ENCODE peak calls at places on chromosomes 4 and X, in nine cellular contexts. One of them, this sample, is unnamed.

GRCh38 chrX:10453945-10454344 is 166.4 kb downstream of the MID1 start:
- DNase-seq in stimulated activated effector memory CD8-positive, alpha-beta T cell treated with anti-CD3 and anti-CD28 coated beads, Interleukin-12 subunit alpha, Interleukin-12 subunit beta, amount 100 ng/mL, for 72 hours: no peak
- DNase-seq in H4: no peak
- DNase-seq in DND-41: no peak
- DNase-seq in amygdala: no peak
- DNase-seq in neural crest cell: no peak
- DNase-seq in anterior cingulate cortex: no peak
- DNase-seq in germinal center: no peak
- DNase-seq in T follicular helper cell: no peak
- DNase-seq in this sample: no peak

GRCh38 chr4:89496851-89497250 is 189.3 kb upstream of the GPRIN3 start:
- DNase-seq in amygdala: no peak
- DNase-seq in stimulated activated effector memory CD8-positive, alpha-beta T cell treated with anti-CD3 and anti-CD28 coated beads, Interleukin-12 subunit alpha, Interleukin-12 subunit beta, amount 100 ng/mL, for 72 hours: no peak
- DNase-seq in H4: peak
- DNase-seq in neural crest cell: no peak
- DNase-seq in T follicular helper cell: no peak
- DNase-seq in germinal center: no peak
- DNase-seq in anterior cingulate cortex: no peak
- DNase-seq in DND-41: no peak
- DNase-seq in this sample: peak

GRCh38 chr4:77761595-77761994 is 57.6 kb downstream of the CNOT6L start:
- DNase-seq in DND-41: no peak
- DNase-seq in H4: no peak
- DNase-seq in neural crest cell: no peak
- DNase-seq in T follicular helper cell: no peak
- DNase-seq in germinal center: no peak
- DNase-seq in amygdala: no peak
- DNase-seq in stimulated activated effector memory CD8-positive, alpha-beta T cell treated with anti-CD3 and anti-CD28 coated beads, Interleukin-12 subunit alpha, Interleukin-12 subunit beta, amount 100 ng/mL, for 72 hours: no peak
- DNase-seq in anterior cingulate cortex: no peak
- DNase-seq in this sample: no peak

GRCh38 chrX:9471571-9471985 is 6.7 kb downstream of the TBL1X start:
- DNase-seq in anterior cingulate cortex: no peak
- DNase-seq in H4: no peak
- DNase-seq in germinal center: no peak
- DNase-seq in stimulated activated effector memory CD8-positive, alpha-beta T cell treated with anti-CD3 and anti-CD28 coated beads, Interleukin-12 subunit alpha, Interleukin-12 subunit beta, amount 100 ng/mL, for 72 hours: no peak
- DNase-seq in neural crest cell: no peak
- DNase-seq in amygdala: no peak
- DNase-seq in T follicular helper cell: no peak
- DNase-seq in DND-41: no peak
- DNase-seq in this sample: no peak

GRCh38 chr4:88606832-88607231 is 14.6 kb downstream of the HERC3 start:
- DNase-seq in germinal center: no peak
- DNase-seq in DND-41: no peak
- DNase-seq in amygdala: no peak
- DNase-seq in T follicular helper cell: no peak
- DNase-seq in anterior cingulate cortex: no peak
- DNase-seq in neural crest cell: no peak
- DNase-seq in stimulated activated effector memory CD8-positive, alpha-beta T cell treated with anti-CD3 and anti-CD28 coated beads, Interleukin-12 subunit alpha, Interleukin-12 subunit beta, amount 100 ng/mL, for 72 hours: no peak
- DNase-seq in H4: no peak
- DNase-seq in this sample: no peak

GRCh38 chrX:23765449-23765848 is 17.5 kb upstream of the SAT1 start:
- DNase-seq in amygdala: no peak
- DNase-seq in stimulated activated effector memory CD8-positive, alpha-beta T cell treated with anti-CD3 and anti-CD28 coated beads, Interleukin-12 subunit alpha, Interleukin-12 subunit beta, amount 100 ng/mL, for 72 hours: no peak
- DNase-seq in DND-41: no peak
- DNase-seq in neural crest cell: no peak
- DNase-seq in H4: no peak
- DNase-seq in germinal center: no peak
- DNase-seq in T follicular helper cell: no peak
- DNase-seq in anterior cingulate cortex: no peak
- DNase-seq in this sample: no peak

GRCh38 chrX:4150259-4150658 is 436.8 kb upstream of the PRKX start:
- DNase-seq in stimulated activated effector memory CD8-positive, alpha-beta T cell treated with anti-CD3 and anti-CD28 coated beads, Interleukin-12 subunit alpha, Interleukin-12 subunit beta, amount 100 ng/mL, for 72 hours: no peak
- DNase-seq in T follicular helper cell: no peak
- DNase-seq in neural crest cell: no peak
- DNase-seq in DND-41: no peak
- DNase-seq in germinal center: no peak
- DNase-seq in anterior cingulate cortex: no peak
- DNase-seq in H4: no peak
- DNase-seq in amygdala: no peak
- DNase-seq in this sample: no peak

GRCh38 chrX:14051416-14051815 is 21.7 kb upstream of the GEMIN8 start:
- DNase-seq in T follicular helper cell: no peak
- DNase-seq in neural crest cell: no peak
- DNase-seq in anterior cingulate cortex: no peak
- DNase-seq in H4: no peak
- DNase-seq in DND-41: no peak
- DNase-seq in germinal center: no peak
- DNase-seq in amygdala: no peak
- DNase-seq in stimulated activated effector memory CD8-positive, alpha-beta T cell treated with anti-CD3 and anti-CD28 coated beads, Interleukin-12 subunit alpha, Interleukin-12 subunit beta, amount 100 ng/mL, for 72 hours: no peak
- DNase-seq in this sample: peak

GRCh38 chr4:186723207-186724047 is at the start of gene FAT1:
- DNase-seq in DND-41: no peak
- DNase-seq in amygdala: no peak
- DNase-seq in T follicular helper cell: no peak
- DNase-seq in neural crest cell: peak
- DNase-seq in anterior cingulate cortex: no peak
- DNase-seq in stimulated activated effector memory CD8-positive, alpha-beta T cell treated with anti-CD3 and anti-CD28 coated beads, Interleukin-12 subunit alpha, Interleukin-12 subunit beta, amount 100 ng/mL, for 72 hours: no peak
- DNase-seq in germinal center: no peak
- DNase-seq in H4: peak
- DNase-seq in this sample: peak

GRCh38 chr4:167023359-167023925 is 210.9 kb downstream of the SPOCK3 start:
- DNase-seq in T follicular helper cell: no peak
- DNase-seq in amygdala: no peak
- DNase-seq in stimulated activated effector memory CD8-positive, alpha-beta T cell treated with anti-CD3 and anti-CD28 coated beads, Interleukin-12 subunit alpha, Interleukin-12 subunit beta, amount 100 ng/mL, for 72 hours: no peak
- DNase-seq in DND-41: no peak
- DNase-seq in H4: no peak
- DNase-seq in anterior cingulate cortex: no peak
- DNase-seq in neural crest cell: no peak
- DNase-seq in germinal center: no peak
- DNase-seq in this sample: no peak

GRCh38 chrX:71191253-71191652 is 31.8 kb upstream of the GJB1 start:
- DNase-seq in germinal center: no peak
- DNase-seq in anterior cingulate cortex: no peak
- DNase-seq in neural crest cell: no peak
- DNase-seq in T follicular helper cell: no peak
- DNase-seq in DND-41: no peak
- DNase-seq in amygdala: no peak
- DNase-seq in H4: no peak
- DNase-seq in stimulated activated effector memory CD8-positive, alpha-beta T cell treated with anti-CD3 and anti-CD28 coated beads, Interleukin-12 subunit alpha, Interleukin-12 subunit beta, amount 100 ng/mL, for 72 hours: no peak
- DNase-seq in this sample: no peak

GRCh38 chr4:164529486-164529885 is 224.4 kb upstream of the SMIM31 start:
- DNase-seq in germinal center: no peak
- DNase-seq in amygdala: no peak
- DNase-seq in anterior cingulate cortex: no peak
- DNase-seq in stimulated activated effector memory CD8-positive, alpha-beta T cell treated with anti-CD3 and anti-CD28 coated beads, Interleukin-12 subunit alpha, Interleukin-12 subunit beta, amount 100 ng/mL, for 72 hours: no peak
- DNase-seq in neural crest cell: no peak
- DNase-seq in T follicular helper cell: no peak
- DNase-seq in H4: no peak
- DNase-seq in DND-41: no peak
- DNase-seq in this sample: no peak

This sample was measured in SJCRH30.